ENCODE peak calls at places on chromosomes 16 and 17, in five cellular contexts. F is astrocyte of the spinal cord, U is fibroblast of the aortic adventitia, S is tibial nerve, Y is AG09309. A is an unnamed sample.

GRCh38 chr17:13153036-13153435 is 135.2 kb upstream of the ELAC2 start:
- DNase-seq in F (peak), U (no peak), S (no peak), Y (no peak), A (no peak)

GRCh38 chr16:85639529-85640253 is 26.6 kb downstream of the GSE1 start:
- DNase-seq in F (no peak), U (no peak), S (no peak), Y (no peak), A (no peak)

GRCh38 chr16:6880263-6880662 is 452.4 kb upstream of the RBFOX1 start:
- DNase-seq in F (no peak), U (no peak), S (no peak), Y (no peak), A (no peak)

GRCh38 chr17:81712468-81713003 is 452 bp downstream of the SLC25A10 start:
- DNase-seq in F (no peak), U (no peak), S (no peak), Y (no peak), A (no peak)

GRCh38 chr17:77851921-77852320 is 106.6 kb upstream of the TNRC6C start:
- DNase-seq in F (no peak), U (no peak), S (no peak), Y (no peak), A (no peak)

GRCh38 chr17:67223924-67224323 is 21.1 kb downstream of the HELZ start:
- DNase-seq in F (no peak), U (no peak), S (no peak), Y (no peak), A (no peak)

GRCh38 chr16:82899731-82900454 is 273.1 kb downstream of the CDH13 start:
- DNase-seq in F (no peak), U (peak), S (no peak), Y (no peak), A (no peak)

GRCh38 chr16:30137897-30138296 is 14.9 kb upstream of the MAPK3 start:
- DNase-seq in F (no peak), U (no peak), S (no peak), Y (no peak), A (no peak)

GRCh38 chr17:27770877-27771276 is 29.5 kb downstream of the NOS2 start:
- DNase-seq in F (no peak), U (no peak), S (no peak), Y (no peak), A (no peak)

GRCh38 chr16:21128991-21129390 is 21.7 kb downstream of the DNAH3 start:
- DNase-seq in F (no peak), U (no peak), S (no peak), Y (no peak), A (no peak)

DNA sequence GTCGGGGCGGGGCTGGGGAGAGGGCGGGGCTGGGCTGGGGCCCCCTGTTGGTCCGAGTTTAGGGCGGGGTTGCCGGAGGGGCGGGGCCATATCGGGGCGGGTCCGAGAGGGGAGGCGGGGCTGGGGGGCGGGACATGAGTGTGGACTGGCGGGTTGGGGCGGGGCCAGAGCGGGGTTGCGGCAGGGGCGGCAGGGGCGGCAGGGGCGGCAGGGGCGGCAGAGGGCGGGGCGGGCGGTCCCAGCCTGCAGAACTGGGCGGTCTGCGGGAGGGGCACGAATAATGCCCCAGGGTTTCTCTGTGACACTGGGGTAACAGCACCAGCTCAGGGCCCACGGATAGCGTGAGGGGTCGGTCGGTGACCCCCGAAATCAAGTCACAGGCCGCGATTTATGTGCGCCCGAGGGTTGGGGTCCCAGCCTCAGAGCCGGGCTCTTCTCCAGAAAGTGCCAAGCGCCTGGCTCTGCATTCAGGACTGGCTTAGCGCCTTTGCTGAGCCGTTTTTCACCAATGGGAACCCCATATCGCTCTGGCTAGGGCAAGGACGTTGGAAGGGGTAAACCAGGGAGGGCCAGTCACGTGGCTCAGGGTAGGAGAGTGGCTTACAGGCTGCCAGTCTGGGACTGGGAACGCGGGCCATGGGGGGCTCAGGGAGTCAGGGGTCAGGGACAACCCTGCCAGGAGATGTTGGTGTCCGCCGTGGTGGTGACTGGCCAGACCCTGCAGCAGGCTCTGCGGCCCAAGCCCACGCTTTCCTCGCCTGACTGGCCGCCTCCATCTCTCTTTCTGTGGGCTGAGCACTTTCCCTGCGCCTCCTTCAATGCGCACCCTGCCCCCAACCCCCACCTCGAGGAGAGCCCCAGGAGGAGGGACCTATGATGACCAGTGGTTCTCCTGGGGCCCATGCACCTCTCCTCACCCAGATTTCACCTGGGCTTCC is 1.2 kb upstream of the METTL26 start:
- DNase-seq in F (peak), U (peak), S (peak), Y (no peak), A (no peak)
- H3K4me3 ChIP-seq in F (peak), U (peak), S (peak), Y (peak), A (peak)

GRCh38 chr16:15854061-15854460 is 2.8 kb downstream of the MYH11 start:
- DNase-seq in F (no peak), U (no peak), S (no peak), Y (no peak), A (no peak)

GRCh38 chr16:15855704-15856003 is 1.2 kb downstream of the MYH11 start:
- DNase-seq in F (no peak), U (no peak), S (no peak), Y (no peak), A (no peak)

GRCh38 chr16:15854906-15855703 is 1.7 kb downstream of the MYH11 start:
- DNase-seq in F (no peak), U (no peak), S (no peak), Y (no peak), A (no peak)

GRCh38 chr16:15856217-15856616 is 611 bp downstream of the MYH11 start:
- DNase-seq in F (no peak), U (no peak), S (no peak), Y (no peak), A (no peak)

DNA sequence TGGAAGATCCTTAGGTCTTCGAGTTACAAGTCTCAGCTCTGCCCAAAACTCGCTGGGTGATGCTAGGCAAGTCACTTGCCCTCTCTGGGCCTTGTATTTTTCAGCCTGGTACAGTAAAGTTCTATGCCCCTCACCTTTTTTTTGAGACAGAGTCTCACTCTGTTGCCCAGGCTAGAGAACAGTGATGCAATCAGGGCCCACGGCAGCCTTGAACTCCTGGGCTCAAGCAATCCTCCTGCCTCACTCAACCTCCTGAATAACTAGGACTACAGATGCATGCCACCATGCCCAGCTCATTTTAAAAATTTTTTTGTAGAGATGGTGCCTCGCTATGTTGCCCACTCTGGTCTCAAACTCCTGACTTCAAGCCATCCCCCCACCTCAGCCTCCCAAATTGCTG is 3.8 kb downstream of the MYH11 start:
- DNase-seq in F (no peak), U (no peak), S (no peak), Y (no peak), A (no peak)
- H3K4me3 ChIP-seq in F (no peak), U (no peak), S (no peak), Y (no peak), A (no peak)

GRCh38 chr16:66426112-66427035 is 721 bp upstream of the BEAN1 start:
- DNase-seq in F (no peak), U (no peak), S (no peak), Y (no peak), A (no peak)
- H3K4me3 ChIP-seq in F (peak), U (peak), S (peak), Y (peak), A (peak)

GRCh38 chr17:17877548-17878358 is 41.0 kb upstream of the SREBF1 start:
- DNase-seq in F (peak), U (peak), S (peak), Y (peak), A (peak)
- H3K4me3 ChIP-seq in F (no peak), U (no peak), S (no peak), Y (no peak), A (no peak)

A was measured in retinal pigment epithelial cell.